ENCODE peak calls at places on chromosome 1, in seven cellular contexts. A is GM19239; S is astrocyte of the hippocampus; D is activated CD4-positive, alpha-beta T cell treated with anti-CD3 and anti-CD28 coated beads, Interleukin-2, amount 50 U/mL, for 1 hour; V is activated naive CD4-positive, alpha-beta T cell treated with anti-CD3 and anti-CD28 coated beads, Interleukin-2, amount 10 ng/mL, durations not matched to agents 7 days and 5 days; F is HS-5; I is fibroblast of pulmonary artery. Q is an unnamed sample.

GRCh38 chr1:12386130-12386529 is 156.3 kb downstream of the VPS13D start:
- DNase-seq in A (no peak), S (peak; percentile 49), D (peak; percentile 2), V (peak; percentile 46), F (no peak), I (no peak), Q (no peak)

GRCh38 chr1:183159960-183160359 is 26.1 kb upstream of the LAMC2 start:
- DNase-seq in A (no peak), S (peak; percentile 31), D (no peak), V (no peak), F (no peak), I (no peak), Q (no peak)

GRCh38 chr1:153610334-153611023 is 2.5 kb downstream of the S100A16 start:
- DNase-seq in A (no peak), S (peak; percentile 25), D (no peak), V (no peak), F (no peak), I (no peak), Q (no peak)

GRCh38 chr1:239952348-239953307 is 139.1 kb upstream of the FMN2 start:
- DNase-seq in A (no peak), S (peak; percentile 8), D (no peak), V (no peak), F (no peak), I (no peak), Q (peak; percentile 10)

GRCh38 chr1:71043061-71043460 is 4.6 kb downstream of the PTGER3 start:
- DNase-seq in A (no peak), S (no peak), D (no peak), V (no peak), F (no peak), I (no peak), Q (no peak)

GRCh38 chr1:31780632-31781031 is 16.5 kb upstream of the ADGRB2 start:
- DNase-seq in A (no peak), S (no peak), D (no peak), V (no peak), F (no peak), I (no peak), Q (no peak)

GRCh38 chr1:206609229-206609991 is 2.9 kb downstream of the EIF2D start:
- DNase-seq in A (no peak), S (no peak), D (no peak), V (no peak), F (no peak), I (peak; percentile 27), Q (no peak)

GRCh38 chr1:101300916-101301315 is 64.1 kb downstream of the S1PR1 start:
- DNase-seq in A (no peak), S (no peak), D (no peak), V (no peak), F (no peak), I (peak; percentile 46), Q (no peak)